ENCODE peak calls at places on chromosome 20, in four cellular contexts. Z is DMS 273 treated with DMSO at 0.1 percent for 48 hours; D is stimulated activated CD4-positive, alpha-beta T cell treated with anti-CD3 and anti-CD28 coated beads, Interleukin-12 subunit alpha, Interleukin-12 subunit beta, amount 100 ng/mL, for 48 hours; W is ecto neural progenitor cell. O is an unnamed sample.
A peak's percentile ranks its signal among the peaks of the same experiment; 100 is the strongest.

GRCh38 chr20:40519928-40520327 is 169.1 kb downstream of the MAFB start:
- DNase-seq in Z (no peak), D (no peak), W (no peak), O (no peak)

GRCh38 chr20:35602851-35603495 is 12.7 kb upstream of the SPAG4 start:
- DNase-seq in Z (no peak), D (no peak), W (no peak), O (no peak)

GRCh38 chr20:12047838-12048432 is 130.2 kb downstream of the BTBD3 start:
- DNase-seq in Z (no peak), D (no peak), W (no peak), O (no peak)

GRCh38 chr20:32059189-32059588 is 7.1 kb downstream of the HCK start:
- DNase-seq in Z (no peak), D (no peak), W (no peak), O (no peak)

GRCh38 chr20:21706345-21707195 is 1.1 kb downstream of the PAX1 start:
- DNase-seq in Z (no peak), D (no peak), W (no peak), O (no peak)

GRCh38 chr20:2839732-2840137 is 720 bp downstream of the PCED1A start:
- DNase-seq in Z (no peak), D (no peak), W (no peak), O (no peak)

GRCh38 chr20:10060223-10060622 is 25.4 kb downstream of the ANKEF1 start:
- DNase-seq in Z (no peak), D (no peak), W (no peak), O (no peak)

GRCh38 chr20:57586370-57586793 is 25.5 kb downstream of the PCK1 start:
- DNase-seq in Z (no peak), D (no peak), W (no peak), O (no peak)

GRCh38 chr20:32164984-32165735 is 42.4 kb downstream of the PLAGL2 start:
- DNase-seq in Z (no peak), D (no peak), W (no peak), O (no peak)

GRCh38 chr20:34089655-34090324 is 22.3 kb downstream of the EIF2S2 start:
- DNase-seq in Z (no peak), D (no peak), W (no peak), O (no peak)

GRCh38 chr20:22303523-22303922 is 280.8 kb downstream of the FOXA2 start:
- DNase-seq in Z (no peak), D (no peak), W (no peak), O (peak; percentile 35)

GRCh38 chr20:14896569-14896968 is 559.2 kb upstream of the FLRT3 start:
- DNase-seq in Z (peak; percentile 65), D (no peak), W (no peak), O (no peak)

GRCh38 chr20:51184289-51184688 is 161.4 kb upstream of the KCNG1 start:
- DNase-seq in Z (no peak), D (no peak), W (no peak), O (peak; percentile 39)

GRCh38 chr20:13995841-13996240 is 525 bp downstream of the MACROD2 start:
- DNase-seq in Z (no peak), D (no peak), W (peak; percentile 69), O (no peak)

GRCh38 chr20:235891-236290 is 8.8 kb downstream of the DEFB129 start:
- DNase-seq in Z (no peak), D (no peak), W (no peak), O (no peak)

GRCh38 chr20:38926934-38927616 is 858 bp downstream of the FAM83D start:
- DNase-seq in Z (no peak), D (no peak), W (no peak), O (no peak)

GRCh38 chr20:57281900-57282299 is 15.5 kb upstream of the BMP7 start:
- DNase-seq in Z (no peak), D (no peak), W (no peak), O (no peak)

GRCh38 chr20:50675671-50676376 is 15.5 kb downstream of the RIPOR3 start:
- DNase-seq in Z (no peak), D (no peak), W (no peak), O (no peak)

GRCh38 chr20:9581509-9581908 is 67.1 kb downstream of the LAMP5 start:
- DNase-seq in Z (no peak), D (no peak), W (no peak), O (no peak)

O was measured in H4.